ENCODE peak calls at places on chromosomes 1 and 21, in eight cellular contexts. W is breast epithelium; D is mucosa of descending colon; S is Panc1; H is CD8-positive, alpha-beta T cell; Q is lower leg skin; X is A549; K is tibial artery. G is an unnamed sample.

GRCh38 chr21:45590246-45590725 is 48.0 kb upstream of the SLC19A1 start:
- DNase-seq in H (peak; percentile 70), Q (no peak), K (peak; percentile 36), D (peak; percentile 75), S (no peak), W (no peak), X (peak; percentile 41), G (no peak)

GRCh38 chr1:84078108-84078823 is 65.8 kb upstream of the PRKACB start:
- DNase-seq in D (peak; percentile 63), S (no peak), W (no peak), X (no peak), Q (no peak), K (peak; percentile 47), H (peak; percentile 13), G (no peak)

GRCh38 chr1:27418326-27418761 is 25.9 kb downstream of the GPR3 start:
- DNase-seq in W (no peak), H (peak; percentile 31), X (peak; percentile 46), S (no peak), Q (peak; percentile 56), K (peak; percentile 85), D (peak; percentile 71), G (no peak)

GRCh38 chr21:45818276-45818903 is 163.2 kb upstream of the COL6A1 start:
- DNase-seq in D (no peak), W (no peak), K (no peak), H (no peak), S (no peak), X (peak; percentile 13), Q (no peak), G (peak; percentile 23)

GRCh38 chr1:37570528-37571334 is 14.0 kb downstream of the DNALI1 start:
- DNase-seq in H (no peak), S (no peak), Q (no peak), W (no peak), K (no peak), X (no peak), D (no peak), G (no peak)

GRCh38 chr1:2348346-2349275 is 42.7 kb downstream of the MORN1 start:
- DNase-seq in K (peak; percentile 9), H (no peak), Q (no peak), X (no peak), W (no peak), D (peak; percentile 29), S (no peak), G (no peak)

GRCh38 chr1:83960669-83961277 is 38.2 kb downstream of the TTLL7 start:
- DNase-seq in K (no peak), S (no peak), W (no peak), H (no peak), X (no peak), D (no peak), Q (no peak), G (no peak)

GRCh38 chr1:218402771-218403110 is 57.6 kb downstream of the TGFB2 start:
- DNase-seq in S (no peak), Q (no peak), H (no peak), X (no peak), W (no peak), K (no peak), D (no peak), G (no peak)

GRCh38 chr1:179107706-179108629 is 26.1 kb downstream of the TOR3A start:
- DNase-seq in H (no peak), W (no peak), S (no peak), K (no peak), Q (no peak), X (no peak), D (no peak), G (no peak)

GRCh38 chr1:152029144-152029936 is 7.5 kb downstream of the S100A11 start:
- DNase-seq in K (no peak), W (no peak), S (no peak), X (no peak), H (no peak), Q (no peak), D (no peak), G (no peak)

GRCh38 chr1:21622466-21623315 is 46.5 kb downstream of the RAP1GAP start:
- DNase-seq in S (no peak), D (peak; percentile 63), W (no peak), K (no peak), Q (no peak), H (peak; percentile 21), X (no peak), G (no peak)

GRCh38 chr1:204362984-204363334 is 3.2 kb upstream of the PLEKHA6 start:
- DNase-seq in H (no peak), S (no peak), X (no peak), Q (no peak), K (no peak), W (no peak), D (no peak), G (no peak)

GRCh38 chr1:175192111-175192629 is 406 bp downstream of the KIAA0040 start:
- DNase-seq in D (peak; percentile 71), W (peak; percentile 70), X (no peak), Q (peak; percentile 64), K (peak; percentile 49), H (peak; percentile 39), S (no peak), G (no peak)

GRCh38 chr1:20739225-20739624 is 6.7 kb upstream of the SH2D5 start:
- DNase-seq in Q (no peak), H (no peak), X (no peak), S (no peak), K (no peak), W (no peak), D (no peak), G (no peak)

GRCh38 chr1:155983191-155984023 is 5.1 kb upstream of the ARHGEF2 start:
- DNase-seq in S (peak; percentile 98), Q (peak; percentile 47), K (peak; percentile 75), H (no peak), W (no peak), X (no peak), D (peak; percentile 69), G (no peak)

GRCh38 chr21:45387506-45387905 is 17.5 kb upstream of the COL18A1 start:
- DNase-seq in S (no peak), Q (no peak), K (peak; percentile 17), D (peak; percentile 11), W (no peak), H (no peak), X (no peak), G (no peak)

GRCh38 chr21:17438642-17439041 is 74.2 kb upstream of the CXADR start:
- DNase-seq in W (no peak), Q (no peak), S (no peak), H (no peak), K (no peak), X (no peak), D (no peak), G (no peak)

GRCh38 chr1:6587261-6588005 is 7.6 kb downstream of the ZBTB48 start:
- DNase-seq in W (peak; percentile 71), D (no peak), H (no peak), Q (no peak), S (no peak), X (no peak), K (peak; percentile 44), G (no peak)

GRCh38 chr1:195345149-195345548 is 1263.1 kb downstream of the KCNT2 start:
- DNase-seq in H (no peak), Q (no peak), D (no peak), K (no peak), S (no peak), W (no peak), X (no peak), G (no peak)

DNA sequence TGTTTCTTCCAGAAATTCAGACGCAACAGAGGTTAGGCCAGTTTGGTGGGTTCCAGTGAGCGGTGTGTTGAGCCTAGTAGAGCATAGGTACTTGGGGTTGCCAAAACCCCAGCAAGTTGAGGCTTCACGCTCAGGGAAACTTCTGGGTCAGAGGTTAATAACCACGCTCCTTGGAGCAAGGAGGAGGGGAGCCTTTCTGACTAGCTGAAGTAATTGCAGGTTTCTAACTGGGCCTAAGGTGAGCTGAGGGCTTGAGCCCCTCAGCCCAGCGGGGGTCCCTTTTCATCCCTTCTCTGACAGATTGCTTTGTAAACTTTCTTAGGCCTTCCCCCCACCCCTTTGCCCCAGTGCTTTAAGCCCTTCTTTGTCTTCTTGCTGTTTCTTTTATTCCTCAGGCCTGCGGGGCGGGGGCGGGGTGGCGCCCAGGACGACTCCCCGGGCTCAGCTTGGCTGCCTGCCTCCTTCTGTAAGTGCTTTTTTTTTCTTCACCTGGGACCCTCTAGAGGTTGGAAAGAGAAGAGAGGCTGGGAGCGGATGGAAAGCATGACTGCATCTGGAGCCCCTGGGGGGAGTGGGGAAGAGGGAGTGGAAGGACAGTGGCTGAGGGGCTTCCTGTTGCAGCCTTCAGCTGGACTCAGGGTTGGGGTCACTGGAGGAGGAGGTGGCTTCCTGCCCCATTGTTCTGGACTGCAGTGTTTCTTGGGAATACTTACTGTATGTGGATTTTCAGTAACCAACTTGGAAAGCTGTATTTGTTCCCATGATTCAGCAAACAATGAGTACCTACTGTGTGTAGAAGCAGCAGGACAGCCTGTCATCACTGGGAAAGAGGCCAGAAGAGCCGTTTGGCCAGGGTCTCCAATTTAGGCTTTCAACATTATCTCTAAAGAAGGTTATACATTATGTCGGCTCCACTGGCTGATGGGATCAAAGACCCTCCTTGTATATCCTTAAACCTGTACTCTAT is 1.4 kb upstream of the ZNF436 start:
- DNase-seq in Q (no peak), D (no peak), S (no peak), K (no peak), W (no peak), H (no peak), X (no peak), G (no peak)
- H3K4me3 ChIP-seq in Q (no peak overlapping the region), D (no peak overlapping the region), S (peak overlapping the region; percentile 12), K (no peak overlapping the region), W (no peak overlapping the region), H (no peak overlapping the region), X (no peak overlapping the region), G (no peak overlapping the region)

GRCh38 chr1:231939118-231939517 is 312.5 kb downstream of the DISC1 start:
- DNase-seq in H (no peak), Q (no peak), D (no peak), W (no peak), S (no peak), K (no peak), X (no peak), G (no peak)
- H3K4me3 ChIP-seq in H (no peak overlapping the region), Q (no peak overlapping the region), D (no peak overlapping the region), W (no peak overlapping the region), S (no peak overlapping the region), K (no peak overlapping the region), X (no peak overlapping the region), G (no peak overlapping the region)

DNA sequence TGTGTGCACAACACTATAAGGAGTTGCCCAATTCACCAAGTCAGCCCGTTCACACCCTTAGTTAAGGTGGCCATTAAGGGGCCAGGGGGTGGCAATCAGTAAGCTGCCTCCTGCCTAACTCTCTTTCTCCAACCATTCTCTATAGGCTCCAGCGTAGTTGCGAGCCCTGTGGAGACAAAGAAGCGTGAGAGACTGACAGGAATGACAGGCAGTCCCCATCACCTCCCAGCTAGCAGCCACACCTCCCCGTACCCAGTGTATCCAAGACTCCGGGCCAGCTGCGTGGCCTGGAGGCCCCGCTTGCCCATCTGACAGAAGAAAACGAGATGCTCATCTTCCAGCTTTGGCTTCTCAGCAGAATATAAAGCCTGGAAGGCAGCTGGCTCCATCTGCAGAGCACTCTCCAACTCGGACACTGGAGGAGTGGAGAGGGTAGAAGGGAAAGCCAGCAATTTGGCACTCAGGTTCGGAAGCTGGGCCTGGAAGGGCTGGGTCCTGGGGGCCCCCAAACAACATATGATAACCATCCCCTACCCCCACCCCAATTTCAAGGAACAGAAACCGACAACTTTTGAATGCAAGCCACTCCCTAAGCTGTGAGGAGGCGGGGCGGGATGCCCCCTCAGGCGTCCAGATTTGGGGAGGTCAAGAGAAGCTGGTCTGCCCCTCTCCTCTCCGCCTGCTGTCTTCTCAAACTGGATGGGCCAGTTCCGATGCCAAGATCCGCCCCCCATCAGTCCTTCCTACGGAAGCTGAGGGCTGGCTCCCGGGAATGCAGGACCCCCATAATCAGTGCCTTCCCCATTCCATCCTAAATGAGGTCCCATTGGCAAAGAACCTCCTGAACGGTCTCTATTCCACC is 872 bp downstream of the TSTD1 start:
- DNase-seq in K (no peak), X (no peak), W (peak; percentile 59), S (no peak), Q (no peak), D (peak; percentile 67), H (no peak), G (no peak)
- H3K4me3 ChIP-seq in K (peak overlapping the region; percentile 56), X (no peak overlapping the region), W (peak overlapping the region; percentile 54), S (peak overlapping the region; percentile 68), Q (peak overlapping the region; percentile 56), D (peak overlapping the region; percentile 48), H (peak overlapping the region; percentile 87), G (peak overlapping the region; percentile 93)

GRCh38 chr1:154816937-154817336 is 53.1 kb downstream of the KCNN3 start:
- DNase-seq in Q (no peak), S (no peak), H (no peak), K (no peak), D (no peak), X (no peak), W (no peak), G (no peak)
- H3K4me3 ChIP-seq in Q (no peak overlapping the region), S (no peak overlapping the region), H (no peak overlapping the region), K (no peak overlapping the region), D (no peak overlapping the region), X (no peak overlapping the region), W (no peak overlapping the region), G (no peak overlapping the region)